ENCODE peak calls at places on chromosomes 12 and 14, in five cellular contexts. U is GM06990, W is upper lobe of right lung, S is tibial nerve, Y is heart right ventricle. O is an unnamed sample.
A peak's percentile ranks its signal among the peaks of the same experiment; 100 is the strongest.

GRCh38 chr14:71754422-71755095 is 177.7 kb upstream of the RGS6 start:
- DNase-seq in U (no peak), W (no peak), S (no peak), Y (no peak), O (no peak)

GRCh38 chr14:93133476-93133875 is 17.8 kb upstream of the ITPK1 start:
- DNase-seq in U (no peak), W (no peak), S (no peak), Y (no peak), O (peak; percentile 95)

GRCh38 chr12:40802656-40803055 is 110.4 kb downstream of the CNTN1 start:
- DNase-seq in U (no peak), W (no peak), S (no peak), Y (no peak), O (no peak)

GRCh38 chr14:96586921-96587822 is 85.0 kb downstream of the PAPOLA start:
- DNase-seq in U (no peak), W (no peak), S (no peak), Y (no peak), O (no peak)

GRCh38 chr12:89475203-89475990 is 49.2 kb downstream of the GALNT4 start:
- DNase-seq in U (no peak), W (no peak), S (no peak), Y (no peak), O (no peak)

GRCh38 chr14:69712217-69712565 is 54.8 kb upstream of the SRSF5 start:
- DNase-seq in U (no peak), W (no peak), S (no peak), Y (no peak), O (no peak)

GRCh38 chr12:58583541-58583940 is 336.8 kb downstream of the LRIG3 start:
- DNase-seq in U (no peak), W (no peak), S (peak; percentile 36), Y (no peak), O (peak; percentile 43)

GRCh38 chr14:89378119-89378518 is 38.9 kb downstream of the FOXN3 start:
- DNase-seq in U (no peak), W (no peak), S (no peak), Y (no peak), O (no peak)

GRCh38 chr14:38716871-38717270 is 386.2 kb downstream of the SEC23A start:
- DNase-seq in U (no peak), W (no peak), S (no peak), Y (no peak), O (no peak)

GRCh38 chr12:54455760-54456469 is 17.5 kb downstream of the GTSF1 start:
- DNase-seq in U (no peak), W (no peak), S (no peak), Y (no peak), O (no peak)

GRCh38 chr12:54459355-54459754 is 14.0 kb downstream of the GTSF1 start:
- DNase-seq in U (no peak), W (no peak), S (no peak), Y (no peak), O (no peak)

GRCh38 chr12:54463484-54463883 is 9.9 kb downstream of the GTSF1 start:
- DNase-seq in U (no peak), W (no peak), S (no peak), Y (no peak), O (no peak)

GRCh38 chr12:54463034-54463433 is 10.4 kb downstream of the GTSF1 start:
- DNase-seq in U (no peak), W (no peak), S (peak; percentile 69), Y (no peak), O (peak; percentile 92)

DNA sequence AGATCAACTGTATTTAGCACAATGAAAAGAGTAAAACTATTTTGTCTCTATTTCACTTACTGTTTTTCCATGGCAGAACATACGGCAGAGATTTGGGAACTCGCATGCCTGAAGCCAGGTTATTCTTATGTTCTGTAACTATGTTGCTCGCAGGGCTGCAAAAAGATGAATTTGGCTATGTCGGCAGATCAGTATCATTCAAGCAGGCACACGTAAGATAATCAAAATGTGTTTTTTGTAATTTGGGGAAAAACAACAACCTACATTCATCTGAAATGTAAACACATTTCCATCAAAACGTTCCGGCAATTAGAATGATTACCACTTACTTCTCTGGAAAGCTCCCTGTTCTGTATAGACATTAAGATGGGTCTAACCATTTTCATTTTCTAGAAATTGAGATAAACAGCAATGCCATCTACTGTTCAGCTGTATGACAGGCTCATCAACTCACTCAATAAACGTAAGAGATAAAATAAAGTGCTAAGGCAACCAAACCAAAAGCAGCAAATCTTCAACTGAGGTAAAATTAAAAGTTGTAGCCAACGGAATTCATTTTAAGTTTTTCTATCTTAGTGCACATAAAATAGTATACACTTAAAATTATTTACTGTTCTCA is 13.0 kb downstream of the GTSF1 start:
- DNase-seq in U (no peak), W (no peak), S (no peak), Y (no peak), O (no peak)
- TF ChIP-seq CTCF in U (peak; percentile 11), W (no peak), S (no peak), Y (no peak), O (no peak)

DNA sequence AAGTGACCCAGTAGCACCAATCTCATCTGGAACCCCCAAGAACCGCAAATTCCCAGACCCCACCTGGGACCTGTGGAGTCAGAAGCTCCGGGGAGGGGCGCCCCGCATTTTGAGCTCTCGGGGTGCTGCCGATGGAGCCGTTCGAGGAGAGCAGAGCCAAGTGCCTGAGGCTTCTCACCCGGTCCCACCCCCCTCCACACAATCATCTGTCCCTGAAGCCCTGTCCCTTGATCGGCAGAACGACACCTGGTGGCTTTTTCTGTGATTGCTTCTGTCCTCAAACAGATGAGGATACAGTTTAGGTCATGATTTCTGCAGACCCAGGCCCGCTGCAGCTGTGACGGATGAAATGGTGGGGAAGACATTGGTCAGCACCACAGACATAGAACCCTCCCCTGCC is 74.7 kb downstream of the NOC4L start:
- DNase-seq in U (no peak), W (peak; percentile 53), S (no peak), Y (no peak), O (peak; percentile 35)
- TF ChIP-seq CTCF in U (peak; percentile 40), W (peak; percentile 20), S (peak; percentile 18), Y (peak; percentile 34), O (no peak)

DNA sequence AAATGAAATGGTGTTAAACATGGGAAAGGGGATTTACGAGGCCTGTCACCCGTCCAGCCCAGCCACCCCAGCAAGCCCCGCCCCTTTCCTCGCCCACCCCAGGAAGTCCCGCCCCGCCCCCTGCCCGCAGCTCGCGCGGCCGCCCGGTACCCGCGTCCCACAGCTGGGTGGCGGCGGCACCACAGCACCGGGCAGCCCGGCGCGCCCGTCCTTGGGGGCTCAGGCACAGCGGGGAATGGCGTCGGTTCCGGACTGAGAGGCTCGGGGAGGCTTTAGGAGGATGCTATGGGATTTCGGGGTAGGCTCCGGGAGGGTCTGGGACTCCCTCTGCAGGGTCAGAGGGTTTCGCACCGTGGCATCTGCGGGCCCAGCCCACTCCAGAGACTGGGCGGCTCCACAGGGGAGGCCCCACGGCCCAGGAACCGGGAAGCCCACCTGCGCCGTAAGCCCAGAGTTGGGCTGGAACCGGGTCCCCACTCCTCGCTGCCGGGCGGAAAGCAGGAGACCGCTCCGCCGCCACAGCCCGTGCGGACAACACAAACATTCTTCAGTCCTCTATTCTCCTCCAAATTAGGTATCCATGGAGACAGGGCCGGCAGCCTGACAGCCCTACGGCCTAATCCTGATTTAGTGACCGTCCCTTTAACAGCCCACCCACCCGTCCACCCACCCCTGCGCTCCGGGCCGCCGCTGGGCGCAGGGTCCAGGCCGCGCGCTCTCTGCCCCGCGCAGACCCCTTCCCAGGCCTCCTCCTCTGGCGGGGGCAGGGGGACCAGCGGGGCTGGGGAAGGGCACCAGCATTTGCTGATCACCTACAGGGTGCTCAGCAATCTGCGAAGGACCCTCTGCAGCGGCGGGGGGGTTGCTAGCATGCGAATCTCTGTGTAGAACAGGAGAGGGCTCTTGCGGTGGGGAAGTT is 1.3 kb downstream of the FIGNL2 start:
- DNase-seq in U (no peak), W (peak; percentile 71), S (peak; percentile 52), Y (peak; percentile 64), O (no peak)
- TF ChIP-seq CTCF in U (no peak), W (no peak), S (no peak), Y (no peak), O (no peak)

DNA sequence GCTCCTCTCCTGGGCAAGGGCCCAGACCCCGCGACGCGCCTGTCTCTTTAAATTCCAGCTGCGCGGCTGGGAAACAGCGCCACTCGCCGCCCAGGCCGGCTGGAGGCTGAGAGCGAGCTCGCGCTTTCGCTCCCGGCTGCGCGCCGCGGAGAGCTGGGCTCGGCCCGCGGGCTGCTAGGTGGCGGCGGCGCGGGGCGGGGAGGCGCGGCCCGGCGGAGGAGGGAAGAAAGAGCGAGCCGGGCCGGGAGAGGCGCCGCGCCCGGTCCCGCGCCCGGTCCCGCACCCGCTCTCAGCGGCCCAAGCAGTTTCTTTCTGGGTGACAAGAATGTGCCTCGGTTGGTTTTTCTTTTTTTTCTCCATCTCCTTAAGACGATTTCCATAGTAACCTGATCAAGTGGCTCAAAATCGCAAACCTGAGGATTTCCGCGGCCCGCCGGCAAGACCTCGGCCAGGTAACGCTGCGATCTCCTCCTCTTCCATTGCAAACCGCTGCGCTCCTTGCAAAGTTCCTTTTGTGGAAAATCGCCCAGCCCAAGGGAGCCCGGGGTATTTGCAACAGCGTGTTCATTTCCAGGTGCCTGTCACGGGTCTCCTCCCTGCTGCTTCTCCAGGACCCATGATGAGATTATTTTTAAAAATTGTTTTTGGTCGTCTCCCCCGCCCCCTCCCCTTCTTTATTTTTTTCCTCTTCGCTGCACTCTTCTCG is 259.5 kb upstream of the E2F7 start:
- DNase-seq in U (peak; percentile 60), W (peak; percentile 85), S (peak; percentile 38), Y (peak; percentile 62), O (peak; percentile 75)
- TF ChIP-seq CTCF in U (peak; percentile 52), W (peak; percentile 40), S (peak; percentile 10), Y (peak; percentile 45), O (peak; percentile 31)

O was measured in MCF 10A.